ENCODE peak calls at places on chromosome 1, in nine cellular contexts. One of them, this sample, is unnamed.

GRCh38 chr1:225878282-225878681 is 3.9 kb downstream of the TMEM63A start:
- DNase-seq in tibial artery: no peak
- DNase-seq in hepatocyte: no peak
- DNase-seq in cardiac muscle cell: no peak
- DNase-seq in neuronal stem cell: no peak
- DNase-seq in fibroblast of mammary gland: no peak
- DNase-seq in GM12864: no peak
- DNase-seq in OCI-LY7: no peak
- DNase-seq in CD8-positive, alpha-beta memory T cell: no peak
- DNase-seq in this sample: no peak

GRCh38 chr1:20124451-20125057 is 5.2 kb upstream of the PLA2G2D start:
- DNase-seq in fibroblast of mammary gland: peak; percentile 83
- DNase-seq in cardiac muscle cell: peak; percentile 91
- DNase-seq in GM12864: no peak
- DNase-seq in neuronal stem cell: no peak
- DNase-seq in CD8-positive, alpha-beta memory T cell: no peak
- DNase-seq in tibial artery: no peak
- DNase-seq in hepatocyte: peak; percentile 57
- DNase-seq in OCI-LY7: no peak
- DNase-seq in this sample: no peak

GRCh38 chr1:13899856-13900255 is 199.9 kb downstream of the PRDM2 start:
- DNase-seq in neuronal stem cell: no peak
- DNase-seq in cardiac muscle cell: peak; percentile 62
- DNase-seq in fibroblast of mammary gland: peak; percentile 92
- DNase-seq in CD8-positive, alpha-beta memory T cell: no peak
- DNase-seq in tibial artery: no peak
- DNase-seq in hepatocyte: no peak
- DNase-seq in OCI-LY7: no peak
- DNase-seq in GM12864: no peak
- DNase-seq in this sample: no peak

GRCh38 chr1:223776075-223776814 is 63.9 kb downstream of the CAPN2 start:
- DNase-seq in CD8-positive, alpha-beta memory T cell: no peak
- DNase-seq in cardiac muscle cell: peak; percentile 74
- DNase-seq in hepatocyte: peak; percentile 67
- DNase-seq in fibroblast of mammary gland: peak; percentile 88
- DNase-seq in GM12864: no peak
- DNase-seq in tibial artery: no peak
- DNase-seq in OCI-LY7: no peak
- DNase-seq in neuronal stem cell: no peak
- DNase-seq in this sample: no peak

GRCh38 chr1:64733576-64734288 is 11.1 kb upstream of the RAVER2 start:
- DNase-seq in GM12864: no peak
- DNase-seq in hepatocyte: no peak
- DNase-seq in OCI-LY7: no peak
- DNase-seq in cardiac muscle cell: peak; percentile 66
- DNase-seq in tibial artery: no peak
- DNase-seq in CD8-positive, alpha-beta memory T cell: no peak
- DNase-seq in neuronal stem cell: no peak
- DNase-seq in fibroblast of mammary gland: no peak
- DNase-seq in this sample: no peak

GRCh38 chr1:5286244-5286643 is 631.8 kb downstream of the AJAP1 start:
- DNase-seq in cardiac muscle cell: no peak
- DNase-seq in tibial artery: no peak
- DNase-seq in GM12864: no peak
- DNase-seq in CD8-positive, alpha-beta memory T cell: peak; percentile 6
- DNase-seq in hepatocyte: no peak
- DNase-seq in fibroblast of mammary gland: no peak
- DNase-seq in neuronal stem cell: no peak
- DNase-seq in OCI-LY7: peak; percentile 40
- DNase-seq in this sample: peak; percentile 72

GRCh38 chr1:107981277-107981676 is 16.3 kb upstream of the VAV3 start:
- DNase-seq in OCI-LY7: no peak
- DNase-seq in neuronal stem cell: no peak
- DNase-seq in GM12864: no peak
- DNase-seq in hepatocyte: no peak
- DNase-seq in cardiac muscle cell: no peak
- DNase-seq in tibial artery: no peak
- DNase-seq in fibroblast of mammary gland: no peak
- DNase-seq in CD8-positive, alpha-beta memory T cell: no peak
- DNase-seq in this sample: no peak

GRCh38 chr1:46184920-46185658 is 8.8 kb upstream of the P3R3URF start:
- DNase-seq in OCI-LY7: no peak
- DNase-seq in neuronal stem cell: no peak
- DNase-seq in tibial artery: no peak
- DNase-seq in fibroblast of mammary gland: no peak
- DNase-seq in CD8-positive, alpha-beta memory T cell: no peak
- DNase-seq in GM12864: no peak
- DNase-seq in cardiac muscle cell: no peak
- DNase-seq in hepatocyte: no peak
- DNase-seq in this sample: no peak

GRCh38 chr1:94714152-94714551 is 106.0 kb upstream of the SLC44A3 start:
- DNase-seq in tibial artery: no peak
- DNase-seq in OCI-LY7: no peak
- DNase-seq in fibroblast of mammary gland: no peak
- DNase-seq in hepatocyte: no peak
- DNase-seq in cardiac muscle cell: no peak
- DNase-seq in neuronal stem cell: no peak
- DNase-seq in GM12864: no peak
- DNase-seq in CD8-positive, alpha-beta memory T cell: no peak
- DNase-seq in this sample: no peak

GRCh38 chr1:94715311-94715710 is 104.8 kb upstream of the SLC44A3 start:
- DNase-seq in CD8-positive, alpha-beta memory T cell: no peak
- DNase-seq in fibroblast of mammary gland: no peak
- DNase-seq in hepatocyte: no peak
- DNase-seq in cardiac muscle cell: no peak
- DNase-seq in tibial artery: no peak
- DNase-seq in neuronal stem cell: no peak
- DNase-seq in GM12864: no peak
- DNase-seq in OCI-LY7: no peak
- DNase-seq in this sample: no peak

GRCh38 chr1:94716966-94717365 is 103.2 kb upstream of the SLC44A3 start:
- DNase-seq in OCI-LY7: no peak
- DNase-seq in cardiac muscle cell: peak; percentile 55
- DNase-seq in CD8-positive, alpha-beta memory T cell: no peak
- DNase-seq in hepatocyte: no peak
- DNase-seq in fibroblast of mammary gland: no peak
- DNase-seq in GM12864: no peak
- DNase-seq in neuronal stem cell: no peak
- DNase-seq in tibial artery: no peak
- DNase-seq in this sample: no peak

GRCh38 chr1:94713472-94714141 is 106.5 kb upstream of the SLC44A3 start:
- DNase-seq in CD8-positive, alpha-beta memory T cell: no peak
- DNase-seq in fibroblast of mammary gland: peak; percentile 100
- DNase-seq in tibial artery: peak; percentile 85
- DNase-seq in hepatocyte: peak; percentile 94
- DNase-seq in cardiac muscle cell: peak; percentile 95
- DNase-seq in OCI-LY7: no peak
- DNase-seq in neuronal stem cell: no peak
- DNase-seq in GM12864: peak; percentile 22
- DNase-seq in this sample: no peak

DNA sequence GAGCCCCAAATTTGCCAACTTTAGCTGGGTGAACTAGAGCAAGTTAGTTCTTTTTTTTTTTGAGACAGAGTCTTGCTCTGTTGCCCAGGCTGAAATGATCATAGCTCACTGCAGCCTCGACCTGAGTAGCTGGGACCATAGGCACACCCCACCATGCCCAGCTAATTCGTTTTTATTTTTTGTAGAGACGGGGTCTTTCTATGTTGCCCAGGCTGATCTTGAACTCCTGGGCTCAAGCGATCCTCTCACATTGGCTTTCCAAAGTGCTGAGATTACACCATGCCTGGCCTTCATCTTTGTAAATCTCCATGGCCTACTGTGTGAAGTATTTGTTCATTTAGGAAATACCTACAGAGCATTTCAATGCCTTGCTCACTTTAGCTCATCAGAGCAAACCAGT is 105.6 kb upstream of the SLC44A3 start:
- DNase-seq in neuronal stem cell: no peak
- DNase-seq in hepatocyte: no peak
- DNase-seq in GM12864: no peak
- DNase-seq in tibial artery: no peak
- DNase-seq in cardiac muscle cell: no peak
- DNase-seq in OCI-LY7: no peak
- DNase-seq in CD8-positive, alpha-beta memory T cell: no peak
- DNase-seq in fibroblast of mammary gland: no peak
- DNase-seq in this sample: no peak
- H3K4me3 ChIP-seq in neuronal stem cell: no peak overlapping the region
- H3K4me3 ChIP-seq in hepatocyte: no peak overlapping the region
- H3K4me3 ChIP-seq in GM12864: no peak overlapping the region
- H3K4me3 ChIP-seq in tibial artery: no peak overlapping the region
- H3K4me3 ChIP-seq in cardiac muscle cell: no peak overlapping the region
- H3K4me3 ChIP-seq in OCI-LY7: no peak overlapping the region
- H3K4me3 ChIP-seq in CD8-positive, alpha-beta memory T cell: no peak overlapping the region
- H3K4me3 ChIP-seq in fibroblast of mammary gland: no peak overlapping the region
- H3K4me3 ChIP-seq in this sample: no peak overlapping the region

GRCh38 chr1:203506821-203507220 is 12.9 kb downstream of the OPTC start:
- DNase-seq in OCI-LY7: no peak
- DNase-seq in neuronal stem cell: no peak
- DNase-seq in CD8-positive, alpha-beta memory T cell: no peak
- DNase-seq in cardiac muscle cell: peak; percentile 7
- DNase-seq in hepatocyte: no peak
- DNase-seq in GM12864: no peak
- DNase-seq in fibroblast of mammary gland: no peak
- DNase-seq in tibial artery: no peak
- DNase-seq in this sample: no peak

GRCh38 chr1:203507836-203508235 is 13.9 kb downstream of the OPTC start:
- DNase-seq in fibroblast of mammary gland: no peak
- DNase-seq in CD8-positive, alpha-beta memory T cell: no peak
- DNase-seq in cardiac muscle cell: peak; percentile 15
- DNase-seq in GM12864: no peak
- DNase-seq in tibial artery: no peak
- DNase-seq in OCI-LY7: no peak
- DNase-seq in hepatocyte: no peak
- DNase-seq in neuronal stem cell: no peak
- DNase-seq in this sample: no peak

GRCh38 chr1:203508463-203508862 is 14.5 kb downstream of the OPTC start:
- DNase-seq in tibial artery: no peak
- DNase-seq in OCI-LY7: no peak
- DNase-seq in hepatocyte: peak; percentile 67
- DNase-seq in CD8-positive, alpha-beta memory T cell: no peak
- DNase-seq in neuronal stem cell: no peak
- DNase-seq in cardiac muscle cell: no peak
- DNase-seq in GM12864: no peak
- DNase-seq in fibroblast of mammary gland: no peak
- DNase-seq in this sample: no peak

GRCh38 chr1:203505526-203506189 is 11.7 kb downstream of the OPTC start:
- DNase-seq in cardiac muscle cell: no peak
- DNase-seq in fibroblast of mammary gland: no peak
- DNase-seq in tibial artery: no peak
- DNase-seq in GM12864: no peak
- DNase-seq in CD8-positive, alpha-beta memory T cell: no peak
- DNase-seq in OCI-LY7: no peak
- DNase-seq in neuronal stem cell: no peak
- DNase-seq in hepatocyte: no peak
- DNase-seq in this sample: no peak

GRCh38 chr1:203507227-203507626 is 13.3 kb downstream of the OPTC start:
- DNase-seq in cardiac muscle cell: peak; percentile 60
- DNase-seq in CD8-positive, alpha-beta memory T cell: no peak
- DNase-seq in fibroblast of mammary gland: peak; percentile 24
- DNase-seq in neuronal stem cell: no peak
- DNase-seq in OCI-LY7: no peak
- DNase-seq in GM12864: no peak
- DNase-seq in tibial artery: no peak
- DNase-seq in hepatocyte: peak; percentile 33
- DNase-seq in this sample: no peak
- H3K4me3 ChIP-seq in cardiac muscle cell: no peak overlapping the region
- H3K4me3 ChIP-seq in CD8-positive, alpha-beta memory T cell: no peak overlapping the region
- H3K4me3 ChIP-seq in fibroblast of mammary gland: no peak overlapping the region
- H3K4me3 ChIP-seq in neuronal stem cell: no peak overlapping the region
- H3K4me3 ChIP-seq in OCI-LY7: no peak overlapping the region
- H3K4me3 ChIP-seq in GM12864: no peak overlapping the region
- H3K4me3 ChIP-seq in tibial artery: no peak overlapping the region
- H3K4me3 ChIP-seq in hepatocyte: no peak overlapping the region
- H3K4me3 ChIP-seq in this sample: no peak overlapping the region

GRCh38 chr1:22638476-22639234 is 2.2 kb downstream of the C1QA start:
- DNase-seq in cardiac muscle cell: no peak
- DNase-seq in fibroblast of mammary gland: no peak
- DNase-seq in hepatocyte: no peak
- DNase-seq in GM12864: no peak
- DNase-seq in OCI-LY7: no peak
- DNase-seq in tibial artery: no peak
- DNase-seq in CD8-positive, alpha-beta memory T cell: no peak
- DNase-seq in neuronal stem cell: no peak
- DNase-seq in this sample: no peak

GRCh38 chr1:22635436-22635835 is 992 bp upstream of the C1QA start:
- DNase-seq in GM12864: no peak
- DNase-seq in fibroblast of mammary gland: no peak
- DNase-seq in OCI-LY7: no peak
- DNase-seq in tibial artery: no peak
- DNase-seq in cardiac muscle cell: no peak
- DNase-seq in neuronal stem cell: no peak
- DNase-seq in hepatocyte: no peak
- DNase-seq in CD8-positive, alpha-beta memory T cell: no peak
- DNase-seq in this sample: no peak

GRCh38 chr1:22636369-22636768 is at the start of gene C1QA:
- DNase-seq in tibial artery: peak; percentile 84
- DNase-seq in CD8-positive, alpha-beta memory T cell: no peak
- DNase-seq in GM12864: no peak
- DNase-seq in neuronal stem cell: no peak
- DNase-seq in hepatocyte: no peak
- DNase-seq in OCI-LY7: no peak
- DNase-seq in fibroblast of mammary gland: no peak
- DNase-seq in cardiac muscle cell: no peak
- DNase-seq in this sample: no peak

GRCh38 chr1:22637952-22638445 is 1.6 kb downstream of the C1QA start:
- DNase-seq in cardiac muscle cell: no peak
- DNase-seq in fibroblast of mammary gland: no peak
- DNase-seq in GM12864: no peak
- DNase-seq in hepatocyte: no peak
- DNase-seq in tibial artery: no peak
- DNase-seq in neuronal stem cell: no peak
- DNase-seq in OCI-LY7: no peak
- DNase-seq in CD8-positive, alpha-beta memory T cell: no peak
- DNase-seq in this sample: no peak

GRCh38 chr1:22636927-22637326 is 499 bp downstream of the C1QA start:
- DNase-seq in OCI-LY7: no peak
- DNase-seq in tibial artery: no peak
- DNase-seq in cardiac muscle cell: no peak
- DNase-seq in neuronal stem cell: no peak
- DNase-seq in hepatocyte: no peak
- DNase-seq in fibroblast of mammary gland: no peak
- DNase-seq in GM12864: no peak
- DNase-seq in CD8-positive, alpha-beta memory T cell: no peak
- DNase-seq in this sample: no peak
- H3K4me3 ChIP-seq in OCI-LY7: no peak overlapping the region
- H3K4me3 ChIP-seq in tibial artery: peak overlapping the region; percentile 23
- H3K4me3 ChIP-seq in cardiac muscle cell: no peak overlapping the region
- H3K4me3 ChIP-seq in neuronal stem cell: no peak overlapping the region
- H3K4me3 ChIP-seq in hepatocyte: no peak overlapping the region
- H3K4me3 ChIP-seq in fibroblast of mammary gland: no peak overlapping the region
- H3K4me3 ChIP-seq in GM12864: no peak overlapping the region
- H3K4me3 ChIP-seq in CD8-positive, alpha-beta memory T cell: no peak overlapping the region
- H3K4me3 ChIP-seq in this sample: no peak overlapping the region

DNA sequence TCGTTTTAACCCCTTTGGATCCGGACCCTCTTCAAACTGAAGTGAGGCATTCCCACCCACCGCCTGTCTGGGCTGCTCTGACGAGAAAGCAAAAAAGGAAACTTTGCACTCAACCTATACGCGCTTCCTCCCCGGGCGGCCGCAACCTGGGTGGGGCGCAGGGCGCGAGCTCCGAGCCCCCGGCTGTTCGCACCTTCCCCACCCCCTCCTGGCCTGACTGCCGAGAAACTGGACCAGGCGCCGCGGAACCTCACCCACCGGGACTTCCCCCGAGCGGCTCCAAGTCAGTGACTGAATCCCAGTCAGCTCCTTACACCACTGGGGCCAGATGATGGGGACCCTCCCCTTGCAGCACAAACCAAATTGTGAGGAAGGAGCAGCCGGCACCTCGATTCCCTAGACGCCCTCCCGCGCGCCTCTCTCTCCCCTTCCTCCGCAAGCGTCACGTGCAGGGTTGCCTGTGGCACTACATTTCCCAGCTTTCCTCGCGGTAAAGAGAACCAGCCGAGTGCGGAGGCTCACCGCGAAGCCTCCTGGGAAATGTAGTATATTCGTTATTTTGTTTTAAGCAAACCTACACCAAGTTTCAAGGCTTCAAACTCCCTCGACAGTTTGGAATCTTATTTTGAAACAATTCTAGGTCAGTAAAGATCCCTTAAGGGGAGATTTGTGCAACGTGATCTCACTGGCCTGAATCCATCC is at the start of gene RAB29:
- DNase-seq in tibial artery: peak; percentile 91
- DNase-seq in OCI-LY7: peak; percentile 90
- DNase-seq in GM12864: peak; percentile 72
- DNase-seq in CD8-positive, alpha-beta memory T cell: peak; percentile 89
- DNase-seq in neuronal stem cell: peak; percentile 70
- DNase-seq in hepatocyte: peak; percentile 89
- DNase-seq in fibroblast of mammary gland: peak; percentile 80
- DNase-seq in cardiac muscle cell: peak; percentile 90
- DNase-seq in this sample: peak; percentile 92
- H3K4me3 ChIP-seq in tibial artery: peak within 1 kb of the TSS; percentile 71
- H3K4me3 ChIP-seq in OCI-LY7: peak within 1 kb of the TSS; percentile 75
- H3K4me3 ChIP-seq in GM12864: peak within 1 kb of the TSS; percentile 70
- H3K4me3 ChIP-seq in CD8-positive, alpha-beta memory T cell: peak within 1 kb of the TSS; percentile 84
- H3K4me3 ChIP-seq in neuronal stem cell: peak within 1 kb of the TSS; percentile 54
- H3K4me3 ChIP-seq in hepatocyte: peak within 1 kb of the TSS; percentile 72
- H3K4me3 ChIP-seq in fibroblast of mammary gland: peak within 1 kb of the TSS; percentile 95
- H3K4me3 ChIP-seq in cardiac muscle cell: peak within 1 kb of the TSS; percentile 63
- H3K4me3 ChIP-seq in this sample: peak within 1 kb of the TSS; percentile 81

This sample was measured in Karpas-422.